ENCODE peak calls at places on chromosomes 13 and 19, in six cellular contexts. I, Z, D, E, A and K are unnamed samples.

GRCh38 chr19:47573076-47574026 is at the start of gene ZNF541:
- DNase-seq in I (no peak), E (no peak), D (peak; percentile 40), A (no peak), Z (peak; percentile 30), K (no peak)

GRCh38 chr19:3494559-3494958 is 5.9 kb downstream of the DOHH start:
- DNase-seq in E (no peak), A (no peak), D (no peak), I (no peak), Z (no peak), K (no peak)

GRCh38 chr13:78657699-78658629 is 991 bp downstream of the OBI1 start:
- DNase-seq in E (peak; percentile 74), Z (no peak), I (peak; percentile 13), A (no peak), D (peak; percentile 30), K (peak; percentile 33)

GRCh38 chr19:4972509-4973230 is 3.8 kb downstream of the KDM4B start:
- DNase-seq in I (no peak), Z (no peak), A (no peak), E (peak; percentile 74), D (peak; percentile 17), K (no peak)

GRCh38 chr19:29681422-29682235 is 16.4 kb downstream of the PLEKHF1 start:
- DNase-seq in Z (no peak), A (no peak), I (no peak), E (no peak), D (no peak), K (no peak)

GRCh38 chr13:80116107-80116506 is 224.8 kb downstream of the SPRY2 start:
- DNase-seq in E (no peak), I (no peak), A (no peak), D (peak; percentile 10), Z (no peak), K (no peak)

GRCh38 chr19:49421039-49421877 is 2.0 kb downstream of the PTH2 start:
- DNase-seq in D (peak; percentile 50), I (no peak), Z (peak; percentile 92), A (no peak), E (no peak), K (peak; percentile 79)

GRCh38 chr19:1674293-1674679 is 21.9 kb upstream of the TCF3 start:
- DNase-seq in Z (peak; percentile 64), E (no peak), D (no peak), A (no peak), I (no peak), K (no peak)

GRCh38 chr13:99332456-99332855 is 25.3 kb upstream of the GPR183 start:
- DNase-seq in E (peak; percentile 47), Z (no peak), D (no peak), A (no peak), I (no peak), K (no peak)

GRCh38 chr19:17611462-17612244 is 56.2 kb downstream of the COLGALT1 start:
- DNase-seq in Z (no peak), E (no peak), A (no peak), D (no peak), I (no peak), K (no peak)

GRCh38 chr13:102236830-102237621 is 164.8 kb downstream of the FGF14 start:
- DNase-seq in I (no peak), D (no peak), A (no peak), E (no peak), Z (no peak), K (no peak)

GRCh38 chr19:46621191-46622117 is 3.4 kb downstream of the PTGIR start:
- DNase-seq in I (no peak), A (no peak), E (no peak), Z (no peak), D (no peak), K (no peak)

GRCh38 chr13:109547942-109548860 is 238.2 kb downstream of the IRS2 start:
- DNase-seq in E (no peak), Z (no peak), I (no peak), A (no peak), D (no peak), K (no peak)

GRCh38 chr19:48000846-48001245 is 6.4 kb downstream of the ELSPBP1 start:
- DNase-seq in D (no peak), A (no peak), I (no peak), Z (no peak), E (no peak), K (no peak)

GRCh38 chr19:51777570-51778460 is 16.8 kb downstream of the FPR2 start:
- DNase-seq in I (peak; percentile 20), A (no peak), Z (peak; percentile 96), D (peak; percentile 52), E (peak; percentile 74), K (peak; percentile 90)

GRCh38 chr19:23887642-23888041 is 27.0 kb upstream of the ZNF726 start:
- DNase-seq in A (no peak), Z (no peak), I (no peak), E (peak; percentile 69), D (no peak), K (no peak)

GRCh38 chr19:43599635-43600295 is 3.4 kb downstream of the ZNF576 start:
- DNase-seq in A (no peak), D (no peak), I (no peak), Z (no peak), E (no peak), K (no peak)

GRCh38 chr19:58571575-58571947 is 1.6 kb downstream of the MZF1 start:
- DNase-seq in E (no peak), I (no peak), D (no peak), A (no peak), Z (no peak), K (no peak)

GRCh38 chr19:38247126-38247525 is 9.0 kb downstream of the PPP1R14A start:
- DNase-seq in E (no peak), I (no peak), A (no peak), D (no peak), Z (no peak), K (no peak)

GRCh38 chr13:35704331-35704730 is 227.8 kb upstream of the MAB21L1 start:
- DNase-seq in E (no peak), Z (no peak), D (no peak), A (no peak), I (no peak), K (no peak)

GRCh38 chr19:47445937-47446402 is 25.7 kb downstream of the SLC8A2 start:
- DNase-seq in Z (peak; percentile 75), I (no peak), E (no peak), A (no peak), D (no peak), K (peak; percentile 94)

GRCh38 chr13:82292334-82292733 is 1589.9 kb downstream of the SLITRK1 start:
- DNase-seq in I (no peak), A (no peak), E (no peak), D (no peak), Z (no peak), K (no peak)

GRCh38 chr19:41161903-41162302 is 31.1 kb upstream of the CYP2S1 start:
- DNase-seq in A (no peak), E (no peak), D (no peak), Z (peak; percentile 48), I (no peak), K (no peak)

GRCh38 chr13:96003304-96003703 is 49.9 kb downstream of the UGGT2 start:
- DNase-seq in E (no peak), A (no peak), D (peak; percentile 69), Z (no peak), I (no peak), K (peak; percentile 9)

GRCh38 chr13:111572956-111573355 is 252.5 kb downstream of the TEX29 start:
- DNase-seq in I (no peak), Z (no peak), D (no peak), E (no peak), A (no peak), K (no peak)

DNA sequence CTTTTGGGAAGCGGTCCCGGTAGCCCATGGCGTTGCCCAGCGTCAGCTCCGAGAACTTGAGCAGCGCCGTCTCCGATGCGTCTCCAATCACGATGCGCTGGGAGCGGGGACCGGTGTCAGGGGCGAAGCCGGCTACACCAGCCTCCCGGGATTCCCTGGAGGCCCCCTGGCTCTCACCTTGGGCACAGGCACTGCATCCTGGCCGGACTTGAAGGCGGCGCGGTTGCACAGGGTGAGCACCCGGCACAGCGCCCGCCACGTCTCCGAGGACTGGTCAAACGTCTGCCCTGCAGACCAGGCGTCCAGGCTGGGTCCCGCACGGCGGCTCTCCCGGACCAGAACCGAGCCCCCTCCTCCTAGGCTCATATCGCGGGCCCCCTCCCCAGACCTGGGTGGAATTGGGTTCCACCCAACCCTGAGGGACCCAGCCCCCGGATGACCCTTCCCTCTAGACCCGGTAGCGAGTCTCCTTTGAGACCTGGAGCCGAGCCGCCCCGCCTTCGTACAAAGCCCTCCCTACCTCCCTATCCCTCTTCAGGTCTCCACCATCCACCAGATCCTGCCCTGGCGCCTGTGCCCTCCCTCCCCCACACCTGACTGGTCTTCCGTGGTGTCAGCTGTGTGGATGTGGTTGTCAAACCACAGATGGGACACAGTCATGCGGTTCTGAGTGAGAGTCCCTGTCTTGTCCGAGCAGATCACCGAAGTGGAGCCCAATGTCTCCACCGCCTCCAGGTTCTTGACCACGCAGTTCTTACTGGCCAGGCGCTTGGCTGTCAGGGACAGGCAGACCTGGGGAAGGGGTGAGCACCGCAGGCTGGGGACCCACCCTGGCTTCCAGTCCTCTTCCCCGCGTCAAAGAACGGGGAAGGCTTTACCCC is 4.8 kb downstream of the ATP4A start:
- DNase-seq in Z (no peak), E (no peak), A (no peak), I (no peak), D (no peak), K (no peak)
- H3K4me3 ChIP-seq in Z (peak overlapping the region; percentile 55), E (no peak overlapping the region), A (peak overlapping the region; percentile 36), I (peak overlapping the region; percentile 51), D (no peak overlapping the region), K (no peak overlapping the region)

GRCh38 chr19:14561832-14562351 is 10.0 kb downstream of the NDUFB7 start:
- DNase-seq in E (no peak), I (no peak), A (no peak), D (no peak), Z (no peak), K (peak; percentile 28)
- TF ChIP-seq MYC in E (no peak), I (no peak), A (no peak), D (no peak), Z (no peak), K (no peak)

GRCh38 chr13:46303743-46304385 is 83.2 kb downstream of the RUBCNL start:
- DNase-seq in A (no peak), I (no peak), E (no peak), D (no peak), Z (no peak), K (no peak)
- H3K4me3 ChIP-seq in A (no peak overlapping the region), I (no peak overlapping the region), E (no peak overlapping the region), D (no peak overlapping the region), Z (no peak overlapping the region), K (no peak overlapping the region)

DNA sequence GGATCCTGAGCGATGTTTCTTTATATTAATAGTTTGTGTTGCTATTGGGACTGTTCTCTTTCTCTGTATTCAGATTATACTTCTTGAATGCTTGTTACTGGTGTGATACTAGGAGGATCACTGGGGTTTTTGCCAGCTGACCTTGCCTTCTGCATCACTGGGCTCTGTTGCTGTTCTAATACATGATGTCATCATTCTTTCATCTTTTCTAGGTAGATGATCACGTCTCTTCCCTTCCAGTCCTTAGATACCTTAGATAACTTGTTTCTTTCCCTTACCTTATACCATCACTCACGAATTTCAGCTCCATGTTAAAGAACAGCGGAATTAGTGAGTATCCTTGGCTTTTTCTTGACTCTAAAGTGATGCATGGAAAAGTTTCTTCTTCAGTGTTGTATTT is at the start of gene OR10H3:
- DNase-seq in A (no peak), D (no peak), I (no peak), Z (no peak), E (no peak), K (no peak)
- TF ChIP-seq MYC in A (no peak), D (no peak), I (no peak), Z (no peak), E (no peak), K (no peak)

GRCh38 chr13:73767747-73768315 is 366.4 kb downstream of the KLF12 start:
- DNase-seq in A (no peak), Z (peak; percentile 1), D (no peak), E (peak; percentile 9), I (no peak), K (peak; percentile 7)

GRCh38 chr13:73767191-73767741 is 366.9 kb downstream of the KLF12 start:
- DNase-seq in A (no peak), Z (no peak), E (peak; percentile 20), I (no peak), D (peak; percentile 47), K (no peak)

GRCh38 chr13:73765651-73766384 is 368.4 kb downstream of the KLF12 start:
- DNase-seq in D (peak; percentile 95), I (no peak), Z (peak; percentile 6), E (peak; percentile 75), A (no peak), K (no peak)
- H3K4me3 ChIP-seq in D (no peak overlapping the region), I (no peak overlapping the region), Z (no peak overlapping the region), E (peak overlapping the region; percentile 11), A (no peak overlapping the region), K (no peak overlapping the region)